ENCODE peak calls at places on chromosomes 6 and 20, in five cellular contexts. Z, N, J, D and X are unnamed samples.

GRCh38 chr6:125346143-125346925 is 44.6 kb upstream of the HDDC2 start:
- DNase-seq in N (no peak), J (no peak), D (no peak), Z (no peak), X (no peak)

GRCh38 chr6:133986942-133987341 is 33.9 kb downstream of the TBPL1 start:
- DNase-seq in Z (no peak), J (no peak), D (no peak), N (no peak), X (no peak)

GRCh38 chr6:169701218-169701952 is 444 bp downstream of the WDR27 start:
- DNase-seq in N (no peak), Z (no peak), J (no peak), D (no peak), X (peak)

GRCh38 chr6:82842721-82843120 is 222.9 kb downstream of the UBE3D start:
- DNase-seq in D (no peak), Z (peak), J (no peak), N (no peak), X (peak)

GRCh38 chr6:127192911-127193503 is 73.7 kb upstream of the RNF146 start:
- DNase-seq in J (no peak), D (no peak), Z (peak), N (no peak), X (no peak)

GRCh38 chr6:126786262-126786661 is 332.2 kb upstream of the RSPO3 start:
- DNase-seq in N (no peak), J (no peak), D (no peak), Z (peak), X (no peak)

GRCh38 chr6:43916091-43916923 is 146.3 kb downstream of the VEGFA start:
- DNase-seq in D (no peak), J (no peak), Z (peak), N (no peak), X (peak)

GRCh38 chr6:40894962-40895799 is 143.8 kb downstream of the UNC5CL start:
- DNase-seq in D (peak), N (peak), J (peak), Z (peak), X (peak)

GRCh38 chr6:27422651-27423332 is 34.2 kb downstream of the ZNF391 start:
- DNase-seq in D (peak), J (peak), N (peak), Z (no peak), X (no peak)

GRCh38 chr20:47276856-47277541 is 79.5 kb downstream of the ZMYND8 start:
- DNase-seq in J (no peak), N (no peak), D (no peak), Z (peak), X (no peak)

GRCh38 chr6:54018722-54019121 is 92.5 kb upstream of the MLIP start:
- DNase-seq in J (no peak), N (no peak), Z (no peak), D (no peak), X (no peak)

GRCh38 chr6:42296614-42297013 is 79.0 kb upstream of the MRPS10 start:
- DNase-seq in N (no peak), D (no peak), J (no peak), Z (peak), X (no peak)
- H4K8ac ChIP-seq in N (no peak), D (no peak), J (no peak), Z (peak), X (no peak)

DNA sequence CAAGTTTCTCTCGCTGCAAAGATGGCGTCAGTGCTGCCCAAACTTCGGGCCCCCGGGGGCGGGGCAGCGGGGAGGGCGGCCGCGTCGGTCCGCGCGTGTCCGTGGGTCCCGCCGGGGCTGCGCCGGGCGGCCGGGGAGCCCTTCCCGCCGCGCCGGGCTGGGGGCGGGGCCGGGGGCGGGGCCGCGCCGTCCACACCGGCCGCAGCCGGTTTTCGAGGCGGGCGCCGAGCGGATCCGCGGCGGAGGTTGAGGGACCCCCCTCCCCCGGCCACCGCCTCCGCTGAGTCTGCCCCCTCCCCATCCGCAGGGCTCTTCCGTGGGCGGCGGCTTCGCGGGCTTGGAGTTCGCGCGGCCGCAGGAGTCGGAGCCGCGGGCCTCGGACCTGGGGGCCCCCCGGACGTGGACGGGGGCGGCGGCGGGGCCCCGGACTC is 509 bp downstream of the SLC2A4RG start:
- DNase-seq in N (no peak), D (peak), Z (peak), J (peak), X (peak)
- H4K8ac ChIP-seq in N (peak), D (no peak), Z (peak), J (no peak), X (peak)

GRCh38 chr20:34220581-34220980 is 20.6 kb upstream of the ASIP start:
- DNase-seq in J (no peak), N (no peak), Z (peak), D (no peak), X (no peak)

GRCh38 chr20:34211591-34211990 is 29.6 kb upstream of the ASIP start:
- DNase-seq in N (no peak), D (no peak), Z (no peak), J (no peak), X (no peak)

GRCh38 chr20:34216382-34216742 is 24.9 kb upstream of the ASIP start:
- DNase-seq in N (no peak), Z (no peak), J (no peak), D (no peak), X (no peak)

GRCh38 chr20:34213213-34213612 is 28.0 kb upstream of the ASIP start:
- DNase-seq in D (no peak), J (no peak), Z (no peak), N (no peak), X (no peak)

GRCh38 chr20:34215711-34216381 is 25.4 kb upstream of the ASIP start:
- DNase-seq in J (peak), D (peak), N (peak), Z (peak), X (peak)
- H4K8ac ChIP-seq in J (no peak), D (no peak), N (peak), Z (peak), X (peak)

GRCh38 chr6:31769684-31770371 is 7.3 kb downstream of the VWA7 start:
- DNase-seq in J (peak), Z (peak), D (peak), N (peak), X (peak)
- H4K8ac ChIP-seq in J (no peak), Z (no peak), D (no peak), N (no peak), X (no peak)

GRCh38 chr6:119129148-119129967 is 50.9 kb upstream of the FAM184A start:
- DNase-seq in Z (peak), D (peak), J (peak), N (no peak), X (peak)

GRCh38 chr6:119127627-119128026 is 49.2 kb upstream of the FAM184A start:
- DNase-seq in D (no peak), Z (no peak), J (no peak), N (no peak), X (no peak)

GRCh38 chr6:119126140-119126539 is 47.7 kb upstream of the FAM184A start:
- DNase-seq in J (no peak), D (no peak), N (no peak), Z (no peak), X (no peak)

GRCh38 chr6:119128252-119128912 is 49.9 kb upstream of the FAM184A start:
- DNase-seq in N (no peak), D (no peak), J (no peak), Z (no peak), X (no peak)

GRCh38 chr6:119126826-119127225 is 48.4 kb upstream of the FAM184A start:
- DNase-seq in N (no peak), Z (no peak), J (no peak), D (no peak), X (no peak)
- H4K8ac ChIP-seq in N (no peak), Z (no peak), J (no peak), D (no peak), X (no peak)

DNA sequence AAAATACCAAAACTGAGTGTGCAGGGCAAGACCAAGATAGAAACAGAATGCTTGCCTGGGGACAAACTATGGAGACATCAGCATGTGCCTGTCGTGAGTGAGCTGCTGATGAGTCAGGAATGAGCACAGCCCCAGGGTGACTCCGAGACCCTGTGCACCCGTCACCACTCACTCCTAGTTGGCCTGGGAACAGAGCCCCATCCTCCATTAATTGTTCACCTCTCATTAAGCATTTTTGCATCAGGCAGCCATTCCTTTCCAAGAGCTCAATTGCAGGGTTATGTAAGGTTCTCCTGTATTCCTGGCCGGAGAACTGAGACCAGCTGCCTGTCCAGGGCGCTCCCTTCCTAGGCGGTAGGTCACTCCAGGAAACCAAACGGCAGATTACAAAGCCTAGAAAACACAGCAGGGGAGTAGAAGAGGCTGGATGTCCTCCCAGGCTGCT is 532.8 kb upstream of the JARID2 start:
- DNase-seq in D (no peak), J (no peak), Z (peak), N (no peak), X (peak)
- H4K8ac ChIP-seq in D (no peak), J (no peak), Z (peak), N (no peak), X (peak)

GRCh38 chr20:32464401-32465091 is 106.4 kb downstream of the ASXL1 start:
- DNase-seq in Z (no peak), N (no peak), D (no peak), J (no peak), X (no peak)
- H4K8ac ChIP-seq in Z (peak), N (no peak), D (no peak), J (no peak), X (no peak)